ENCODE peak calls at places on chromosomes 3 and 15, in six cellular contexts. One of them, this sample, is unnamed. For H3K9me3, the result is how much of the 10 kb centered on the place peaks cover.

GRCh38 chr3:55327131-55327920 is 159.8 kb downstream of the WNT5A start:
- DNase-seq in CD8-positive, alpha-beta T cell: no peak
- DNase-seq in heart left ventricle: no peak
- DNase-seq in sigmoid colon: no peak
- DNase-seq in Peyer's patch: no peak
- DNase-seq in SJSA1: no peak
- DNase-seq in this sample: no peak

GRCh38 chr3:175695251-175695650 is 836.1 kb downstream of the NAALADL2 start:
- DNase-seq in CD8-positive, alpha-beta T cell: no peak
- DNase-seq in heart left ventricle: no peak
- DNase-seq in sigmoid colon: no peak
- DNase-seq in Peyer's patch: no peak
- DNase-seq in SJSA1: no peak
- DNase-seq in this sample: no peak

GRCh38 chr3:43794776-43795175 is 104.0 kb downstream of the ABHD5 start:
- DNase-seq in CD8-positive, alpha-beta T cell: no peak
- DNase-seq in heart left ventricle: no peak
- DNase-seq in sigmoid colon: no peak
- DNase-seq in Peyer's patch: no peak
- DNase-seq in SJSA1: no peak
- DNase-seq in this sample: no peak

GRCh38 chr3:62161306-62161705 is 212.0 kb downstream of the FEZF2 start:
- DNase-seq in CD8-positive, alpha-beta T cell: no peak
- DNase-seq in heart left ventricle: no peak
- DNase-seq in sigmoid colon: no peak
- DNase-seq in Peyer's patch: no peak
- DNase-seq in SJSA1: no peak
- DNase-seq in this sample: no peak

GRCh38 chr3:153070153-153070868 is 91.7 kb upstream of the RAP2B start:
- DNase-seq in CD8-positive, alpha-beta T cell: no peak
- DNase-seq in heart left ventricle: no peak
- DNase-seq in sigmoid colon: no peak
- DNase-seq in Peyer's patch: no peak
- DNase-seq in SJSA1: no peak
- DNase-seq in this sample: no peak

GRCh38 chr3:162391301-162391700 is 894.7 kb downstream of the OTOL1 start:
- DNase-seq in CD8-positive, alpha-beta T cell: no peak
- DNase-seq in heart left ventricle: no peak
- DNase-seq in sigmoid colon: no peak
- DNase-seq in Peyer's patch: no peak
- DNase-seq in SJSA1: peak
- DNase-seq in this sample: no peak

GRCh38 chr3:173932624-173933023 is 535.1 kb downstream of the NLGN1 start:
- DNase-seq in CD8-positive, alpha-beta T cell: no peak
- DNase-seq in heart left ventricle: no peak
- DNase-seq in sigmoid colon: no peak
- DNase-seq in Peyer's patch: no peak
- DNase-seq in SJSA1: no peak
- DNase-seq in this sample: no peak

GRCh38 chr15:100595964-100596363 is 6.0 kb downstream of the LINS1 start:
- DNase-seq in CD8-positive, alpha-beta T cell: no peak
- DNase-seq in heart left ventricle: no peak
- DNase-seq in sigmoid colon: no peak
- DNase-seq in Peyer's patch: no peak
- DNase-seq in SJSA1: no peak
- DNase-seq in this sample: no peak

GRCh38 chr3:126412841-126413692 is 18.4 kb downstream of the CFAP100 start:
- DNase-seq in CD8-positive, alpha-beta T cell: no peak
- DNase-seq in heart left ventricle: no peak
- DNase-seq in sigmoid colon: no peak
- DNase-seq in Peyer's patch: no peak
- DNase-seq in SJSA1: no peak
- DNase-seq in this sample: no peak

GRCh38 chr15:90059208-90059985 is 42.9 kb downstream of the IDH2 start:
- DNase-seq in CD8-positive, alpha-beta T cell: peak
- DNase-seq in heart left ventricle: peak
- DNase-seq in sigmoid colon: peak
- DNase-seq in Peyer's patch: peak
- DNase-seq in SJSA1: no peak
- DNase-seq in this sample: peak

GRCh38 chr3:129918461-129918860 is 24.9 kb upstream of the TMCC1 start:
- DNase-seq in CD8-positive, alpha-beta T cell: no peak
- DNase-seq in heart left ventricle: no peak
- DNase-seq in sigmoid colon: no peak
- DNase-seq in Peyer's patch: no peak
- DNase-seq in SJSA1: no peak
- DNase-seq in this sample: no peak

GRCh38 chr3:104907507-104907906 is 459.2 kb upstream of the ALCAM start:
- DNase-seq in CD8-positive, alpha-beta T cell: no peak
- DNase-seq in heart left ventricle: no peak
- DNase-seq in sigmoid colon: no peak
- DNase-seq in Peyer's patch: no peak
- DNase-seq in SJSA1: peak
- DNase-seq in this sample: no peak

DNA sequence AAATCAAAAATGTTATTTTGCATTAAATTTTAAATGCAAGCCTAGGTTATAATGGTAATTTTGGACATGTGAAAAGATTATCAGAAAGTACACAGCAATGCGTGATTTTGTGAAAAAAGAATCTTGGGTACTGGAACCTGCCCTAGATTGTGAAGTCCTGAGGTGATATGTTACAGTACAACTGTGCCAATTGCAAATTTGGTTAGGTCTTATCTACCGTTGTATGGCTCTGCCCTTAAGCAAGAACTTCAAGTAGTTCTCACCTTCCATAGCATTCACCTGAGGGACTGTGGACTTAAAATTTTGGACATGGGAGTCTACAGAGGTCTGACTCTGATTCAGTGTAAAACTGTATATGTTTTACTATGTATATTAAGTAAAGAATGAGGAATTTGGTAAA is 140.2 kb downstream of the PEX5L start:
- DNase-seq in CD8-positive, alpha-beta T cell: no peak
- DNase-seq in heart left ventricle: no peak
- DNase-seq in sigmoid colon: no peak
- DNase-seq in Peyer's patch: no peak
- DNase-seq in SJSA1: no peak
- DNase-seq in this sample: no peak
- H3K9me3 ChIP-seq in CD8-positive, alpha-beta T cell: under half
- H3K9me3 ChIP-seq in heart left ventricle: under half
- H3K9me3 ChIP-seq in sigmoid colon: under half
- H3K9me3 ChIP-seq in Peyer's patch: under half
- H3K9me3 ChIP-seq in SJSA1: under half
- H3K9me3 ChIP-seq in this sample: under half

DNA sequence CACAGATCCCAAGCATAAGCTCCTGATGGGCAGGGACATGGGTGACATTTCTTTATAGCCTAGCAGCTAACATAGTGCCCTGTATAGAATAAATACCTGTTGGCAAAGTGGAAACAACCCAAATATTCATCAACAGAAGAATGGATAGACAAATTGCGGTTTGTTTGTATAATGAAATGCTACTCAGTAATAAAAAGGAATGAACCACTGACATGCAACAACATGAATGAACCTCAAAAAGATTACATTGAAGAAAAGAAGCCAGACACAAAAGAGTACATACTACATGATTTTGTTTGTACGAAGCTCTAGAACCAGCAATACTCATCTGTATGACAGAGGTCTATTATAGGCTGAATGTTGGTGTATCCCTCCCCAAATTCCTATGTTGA is 33.6 kb upstream of the GALNT15 start:
- DNase-seq in CD8-positive, alpha-beta T cell: no peak
- DNase-seq in heart left ventricle: no peak
- DNase-seq in sigmoid colon: no peak
- DNase-seq in Peyer's patch: no peak
- DNase-seq in SJSA1: no peak
- DNase-seq in this sample: no peak
- H3K9me3 ChIP-seq in CD8-positive, alpha-beta T cell: under half
- H3K9me3 ChIP-seq in heart left ventricle: under half
- H3K9me3 ChIP-seq in sigmoid colon: under half
- H3K9me3 ChIP-seq in Peyer's patch: under half
- H3K9me3 ChIP-seq in SJSA1: under half
- H3K9me3 ChIP-seq in this sample: under half

DNA sequence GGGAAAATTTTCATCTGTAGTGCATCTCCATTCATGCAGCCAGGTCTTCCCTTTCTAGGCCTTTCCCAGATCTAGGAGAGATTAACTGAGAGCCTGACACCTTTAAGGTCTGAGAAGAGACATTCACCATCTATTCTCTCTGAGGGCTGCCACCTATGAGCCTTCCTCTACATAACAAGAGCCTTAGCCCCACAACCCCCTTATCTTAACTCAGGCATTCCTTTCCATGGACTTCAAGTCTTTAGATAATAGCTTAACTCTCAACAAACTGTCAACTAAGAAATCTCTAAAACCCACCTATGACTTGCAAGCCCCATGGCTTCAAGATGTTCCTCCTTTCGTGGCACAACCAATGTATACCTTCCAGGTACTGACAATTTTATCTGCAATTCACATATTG is 121.0 kb downstream of the GABRB3 start:
- DNase-seq in CD8-positive, alpha-beta T cell: no peak
- DNase-seq in heart left ventricle: no peak
- DNase-seq in sigmoid colon: no peak
- DNase-seq in Peyer's patch: no peak
- DNase-seq in SJSA1: no peak
- DNase-seq in this sample: no peak
- H3K9me3 ChIP-seq in CD8-positive, alpha-beta T cell: under half
- H3K9me3 ChIP-seq in heart left ventricle: under half
- H3K9me3 ChIP-seq in sigmoid colon: under half
- H3K9me3 ChIP-seq in Peyer's patch: under half
- H3K9me3 ChIP-seq in SJSA1: under half
- H3K9me3 ChIP-seq in this sample: under half

GRCh38 chr15:21267231-21267630 is 173.1 kb downstream of the POTEB3 start:
- DNase-seq in CD8-positive, alpha-beta T cell: no peak
- DNase-seq in heart left ventricle: no peak
- DNase-seq in sigmoid colon: no peak
- DNase-seq in Peyer's patch: no peak
- DNase-seq in SJSA1: no peak
- DNase-seq in this sample: no peak
- H3K9me3 ChIP-seq in CD8-positive, alpha-beta T cell: under half
- H3K9me3 ChIP-seq in heart left ventricle: under half
- H3K9me3 ChIP-seq in sigmoid colon: under half
- H3K9me3 ChIP-seq in Peyer's patch: under half
- H3K9me3 ChIP-seq in SJSA1: under half
- H3K9me3 ChIP-seq in this sample: under half

DNA sequence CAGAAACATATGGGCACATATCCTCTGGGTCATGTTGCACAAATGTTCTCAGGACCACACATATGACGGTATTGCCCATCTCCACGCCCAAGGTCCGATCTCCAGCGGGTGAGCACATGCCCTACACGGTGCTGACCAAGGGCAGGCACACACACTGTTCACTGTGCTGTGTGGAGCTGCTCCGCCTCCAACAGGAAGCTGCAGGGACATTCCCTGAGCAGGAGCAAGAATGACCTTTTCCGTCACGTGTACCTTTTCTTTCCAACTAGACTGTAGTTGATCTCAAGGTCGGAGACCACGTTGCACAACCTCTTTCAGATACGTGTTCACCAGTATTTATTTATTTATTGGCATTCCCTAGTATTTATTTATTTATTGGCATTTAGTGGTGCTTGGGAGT is 41.7 kb upstream of the B3GNT5 start:
- DNase-seq in CD8-positive, alpha-beta T cell: no peak
- DNase-seq in heart left ventricle: peak
- DNase-seq in sigmoid colon: peak
- DNase-seq in Peyer's patch: no peak
- DNase-seq in SJSA1: no peak
- DNase-seq in this sample: peak
- H3K9me3 ChIP-seq in CD8-positive, alpha-beta T cell: under half
- H3K9me3 ChIP-seq in heart left ventricle: under half
- H3K9me3 ChIP-seq in sigmoid colon: under half
- H3K9me3 ChIP-seq in Peyer's patch: under half
- H3K9me3 ChIP-seq in SJSA1: under half
- H3K9me3 ChIP-seq in this sample: under half

DNA sequence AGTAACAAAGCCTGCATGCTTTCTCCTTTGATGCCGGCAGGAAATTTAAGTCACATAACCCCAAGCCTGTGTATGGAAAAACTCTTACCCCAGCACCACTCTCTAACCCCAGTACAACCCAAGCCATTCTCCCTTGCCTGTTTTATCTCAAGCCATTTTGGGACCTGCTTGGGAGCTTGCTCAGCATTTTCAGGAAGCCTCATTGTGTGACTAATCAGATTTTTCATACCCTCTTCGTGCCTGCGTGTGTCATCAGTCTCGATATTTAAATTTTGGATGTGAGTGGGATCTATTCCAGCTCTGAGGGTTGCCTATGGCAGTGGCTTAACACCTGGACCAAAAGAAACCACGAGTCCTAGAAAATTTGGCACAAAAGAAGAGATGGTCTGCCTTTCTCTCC is 426.2 kb downstream of the SQOR start:
- DNase-seq in CD8-positive, alpha-beta T cell: no peak
- DNase-seq in heart left ventricle: no peak
- DNase-seq in sigmoid colon: no peak
- DNase-seq in Peyer's patch: no peak
- DNase-seq in SJSA1: no peak
- DNase-seq in this sample: no peak
- H3K9me3 ChIP-seq in CD8-positive, alpha-beta T cell: under half
- H3K9me3 ChIP-seq in heart left ventricle: under half
- H3K9me3 ChIP-seq in sigmoid colon: under half
- H3K9me3 ChIP-seq in Peyer's patch: under half
- H3K9me3 ChIP-seq in SJSA1: under half
- H3K9me3 ChIP-seq in this sample: under half

DNA sequence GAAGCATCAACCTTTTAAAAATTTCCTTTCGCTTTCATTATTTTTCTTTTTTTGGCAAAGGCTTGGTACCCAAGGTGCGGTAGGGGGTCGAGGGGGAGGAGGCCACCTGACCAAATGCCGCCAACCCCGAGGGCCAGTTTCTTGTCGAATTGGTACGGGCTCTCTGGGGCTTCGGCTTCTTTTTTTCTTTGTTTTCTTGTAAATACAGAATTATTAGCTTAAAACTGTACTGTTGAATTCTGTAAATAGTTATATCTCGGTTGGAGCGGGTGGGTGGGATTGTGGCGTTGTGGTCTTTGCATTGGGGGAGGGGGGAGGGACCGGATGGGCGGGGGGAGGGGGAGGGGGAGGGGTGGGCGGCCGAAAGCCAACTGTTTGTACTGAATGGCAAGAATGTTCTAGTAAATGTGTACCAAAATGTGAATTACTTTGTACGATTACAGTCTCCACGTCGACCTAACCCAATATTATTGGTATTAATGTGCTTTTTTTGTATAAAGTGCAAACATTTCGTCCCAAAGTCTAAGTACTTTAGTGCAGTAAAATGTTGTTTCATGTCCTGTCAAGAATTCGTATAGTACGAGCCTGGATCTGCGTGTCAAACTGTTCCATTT is 4.7 kb downstream of the ZIC1 start:
- DNase-seq in CD8-positive, alpha-beta T cell: no peak
- DNase-seq in heart left ventricle: no peak
- DNase-seq in sigmoid colon: no peak
- DNase-seq in Peyer's patch: no peak
- DNase-seq in SJSA1: no peak
- DNase-seq in this sample: no peak
- H3K9me3 ChIP-seq in CD8-positive, alpha-beta T cell: under half
- H3K9me3 ChIP-seq in heart left ventricle: under half
- H3K9me3 ChIP-seq in sigmoid colon: under half
- H3K9me3 ChIP-seq in Peyer's patch: under half
- H3K9me3 ChIP-seq in SJSA1: under half
- H3K9me3 ChIP-seq in this sample: under half

This sample was measured in kidney.